ENCODE peak calls at places on chromosomes 11 and 22, in four cellular contexts. One of them, this sample, is unnamed.

GRCh38 chr11:43920598-43921419 is 21.6 kb upstream of the C11orf96 start:
- DNase-seq in GM12878: no peak
- DNase-seq in K562: peak
- DNase-seq in HepG2: peak
- DNase-seq in this sample: no peak

GRCh38 chr22:31609716-31610115 is 52.3 kb downstream of the PISD start:
- DNase-seq in GM12878: no peak
- DNase-seq in HepG2: no peak
- DNase-seq in K562: no peak
- DNase-seq in this sample: no peak

GRCh38 chr11:131408011-131408640 is 37.7 kb downstream of the NTM start:
- DNase-seq in GM12878: no peak
- DNase-seq in HepG2: peak
- DNase-seq in K562: peak
- DNase-seq in this sample: peak

GRCh38 chr11:18064450-18065048 is 18.5 kb upstream of the TPH1 start:
- DNase-seq in K562: no peak
- DNase-seq in GM12878: no peak
- DNase-seq in HepG2: no peak
- DNase-seq in this sample: no peak

GRCh38 chr22:33443688-33444087 is 385.5 kb upstream of the SYN3 start:
- DNase-seq in HepG2: no peak
- DNase-seq in K562: no peak
- DNase-seq in GM12878: no peak
- DNase-seq in this sample: no peak

GRCh38 chr11:83456075-83456474 is 169.9 kb upstream of the CCDC90B start:
- DNase-seq in HepG2: no peak
- DNase-seq in GM12878: no peak
- DNase-seq in K562: no peak
- DNase-seq in this sample: peak

GRCh38 chr22:44393066-44393465 is 80.3 kb upstream of the SHISAL1 start:
- DNase-seq in HepG2: no peak
- DNase-seq in K562: no peak
- DNase-seq in GM12878: no peak
- DNase-seq in this sample: peak

GRCh38 chr11:26891501-26891900 is 102.4 kb upstream of the FIBIN start:
- DNase-seq in GM12878: no peak
- DNase-seq in HepG2: no peak
- DNase-seq in K562: no peak
- DNase-seq in this sample: no peak

GRCh38 chr11:109865558-109866186 is 227.5 kb upstream of the ZC3H12C start:
- DNase-seq in GM12878: no peak
- DNase-seq in HepG2: no peak
- DNase-seq in K562: no peak
- DNase-seq in this sample: peak

GRCh38 chr11:80925291-80925690 is 1484.5 kb upstream of the TENM4 start:
- DNase-seq in HepG2: no peak
- DNase-seq in GM12878: no peak
- DNase-seq in K562: no peak
- DNase-seq in this sample: no peak

GRCh38 chr11:60978546-60979380 is 7.3 kb downstream of the CD6 start:
- DNase-seq in K562: no peak
- DNase-seq in HepG2: no peak
- DNase-seq in GM12878: peak
- DNase-seq in this sample: no peak

GRCh38 chr11:20221546-20221945 is 61.3 kb upstream of the DBX1 start:
- DNase-seq in K562: no peak
- DNase-seq in HepG2: no peak
- DNase-seq in GM12878: no peak
- DNase-seq in this sample: no peak

GRCh38 chr11:61913699-61914395 is 3.5 kb downstream of the RAB3IL1 start:
- DNase-seq in GM12878: no peak
- DNase-seq in K562: no peak
- DNase-seq in HepG2: no peak
- DNase-seq in this sample: no peak

GRCh38 chr11:12272821-12273617 is 104.4 kb upstream of the PARVA start:
- DNase-seq in K562: no peak
- DNase-seq in GM12878: no peak
- DNase-seq in HepG2: peak
- DNase-seq in this sample: no peak

GRCh38 chr11:59857444-59858434 is 8.5 kb downstream of the TCN1 start:
- DNase-seq in K562: peak
- DNase-seq in GM12878: no peak
- DNase-seq in HepG2: no peak
- DNase-seq in this sample: no peak

GRCh38 chr11:76119779-76120178 is 86.5 kb downstream of the WNT11 start:
- DNase-seq in HepG2: no peak
- DNase-seq in K562: no peak
- DNase-seq in GM12878: no peak
- DNase-seq in this sample: no peak

GRCh38 chr11:104892723-104893511 is 5.3 kb downstream of the CASP12 start:
- DNase-seq in GM12878: no peak
- DNase-seq in HepG2: no peak
- DNase-seq in K562: no peak
- DNase-seq in this sample: no peak

GRCh38 chr11:130431806-130432205 is 3.4 kb upstream of the ADAMTS8 start:
- DNase-seq in HepG2: no peak
- DNase-seq in GM12878: no peak
- DNase-seq in K562: no peak
- DNase-seq in this sample: no peak

GRCh38 chr22:46737976-46738641 is at the start of gene CERK:
- DNase-seq in GM12878: no peak
- DNase-seq in HepG2: peak
- DNase-seq in K562: peak
- DNase-seq in this sample: peak

GRCh38 chr11:70501026-70501901 is 102.9 kb downstream of the CTTN start:
- DNase-seq in HepG2: no peak
- DNase-seq in K562: no peak
- DNase-seq in GM12878: no peak
- DNase-seq in this sample: no peak

GRCh38 chr11:10866893-10867331 is 9.1 kb upstream of the ZBED5 start:
- DNase-seq in HepG2: no peak
- DNase-seq in GM12878: no peak
- DNase-seq in K562: no peak
- DNase-seq in this sample: no peak

GRCh38 chr22:32880061-32880460 is 78.6 kb downstream of the TIMP3 start:
- DNase-seq in HepG2: no peak
- DNase-seq in GM12878: no peak
- DNase-seq in K562: no peak
- DNase-seq in this sample: no peak

GRCh38 chr22:23100124-23100801 is 29.9 kb downstream of the GNAZ start:
- DNase-seq in K562: peak
- DNase-seq in HepG2: no peak
- DNase-seq in GM12878: no peak
- DNase-seq in this sample: no peak

GRCh38 chr11:7967097-7967496 is 1.9 kb upstream of the NLRP10 start:
- DNase-seq in HepG2: no peak
- DNase-seq in K562: no peak
- DNase-seq in GM12878: no peak
- DNase-seq in this sample: no peak

GRCh38 chr11:7967826-7968225 is 2.6 kb upstream of the NLRP10 start:
- DNase-seq in GM12878: no peak
- DNase-seq in HepG2: no peak
- DNase-seq in K562: no peak
- DNase-seq in this sample: no peak

GRCh38 chr11:7971846-7972245 is 6.6 kb upstream of the NLRP10 start:
- DNase-seq in HepG2: no peak
- DNase-seq in GM12878: no peak
- DNase-seq in K562: no peak
- DNase-seq in this sample: no peak

GRCh38 chr11:7968686-7969085 is 3.4 kb upstream of the NLRP10 start:
- DNase-seq in HepG2: no peak
- DNase-seq in K562: no peak
- DNase-seq in GM12878: no peak
- DNase-seq in this sample: no peak

GRCh38 chr11:7969756-7970646 is 4.8 kb upstream of the NLRP10 start:
- DNase-seq in GM12878: no peak
- DNase-seq in K562: no peak
- DNase-seq in HepG2: no peak
- DNase-seq in this sample: peak
- TF ChIP-seq USF2 in GM12878: no peak
- TF ChIP-seq USF2 in K562: no peak
- TF ChIP-seq USF2 in HepG2: no peak
- TF ChIP-seq USF2 in this sample: no peak

GRCh38 chr22:48652796-48653195 is 1174.9 kb downstream of the BRD1 start:
- DNase-seq in K562: no peak
- DNase-seq in HepG2: no peak
- DNase-seq in GM12878: no peak
- DNase-seq in this sample: no peak

GRCh38 chr22:48651981-48652538 is 1175.6 kb downstream of the BRD1 start:
- DNase-seq in GM12878: no peak
- DNase-seq in HepG2: no peak
- DNase-seq in K562: no peak
- DNase-seq in this sample: no peak

GRCh38 chr22:48653306-48653705 is 1174.4 kb downstream of the BRD1 start:
- DNase-seq in K562: no peak
- DNase-seq in HepG2: no peak
- DNase-seq in GM12878: no peak
- DNase-seq in this sample: no peak

GRCh38 chr22:48653929-48654328 is 1173.7 kb downstream of the BRD1 start:
- DNase-seq in HepG2: no peak
- DNase-seq in K562: no peak
- DNase-seq in GM12878: no peak
- DNase-seq in this sample: no peak

DNA sequence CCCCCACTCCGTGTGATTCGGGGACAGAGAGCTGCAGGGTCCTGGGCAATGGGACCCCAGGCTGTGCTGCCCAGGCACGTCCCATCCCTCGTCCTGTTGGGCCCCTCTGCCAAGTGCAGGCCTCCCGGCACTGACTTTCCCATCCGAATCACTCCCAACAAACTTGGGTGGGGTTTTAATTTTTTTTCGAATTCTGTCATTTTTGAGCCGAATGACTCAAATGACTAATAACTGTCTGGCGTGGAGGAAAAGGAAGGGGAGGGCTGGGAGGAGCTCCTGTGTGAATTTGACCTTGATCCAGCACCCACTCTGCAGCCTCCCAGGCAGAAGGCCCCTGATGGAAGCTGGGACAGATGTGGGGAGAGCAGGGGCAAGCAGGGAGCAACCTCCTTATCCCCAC is 1173.2 kb downstream of the BRD1 start:
- DNase-seq in HepG2: no peak
- DNase-seq in GM12878: no peak
- DNase-seq in K562: no peak
- DNase-seq in this sample: no peak
- TF ChIP-seq CTCF in HepG2: no peak
- TF ChIP-seq CTCF in GM12878: no peak
- TF ChIP-seq CTCF in K562: no peak
- TF ChIP-seq CTCF in this sample: no peak

DNA sequence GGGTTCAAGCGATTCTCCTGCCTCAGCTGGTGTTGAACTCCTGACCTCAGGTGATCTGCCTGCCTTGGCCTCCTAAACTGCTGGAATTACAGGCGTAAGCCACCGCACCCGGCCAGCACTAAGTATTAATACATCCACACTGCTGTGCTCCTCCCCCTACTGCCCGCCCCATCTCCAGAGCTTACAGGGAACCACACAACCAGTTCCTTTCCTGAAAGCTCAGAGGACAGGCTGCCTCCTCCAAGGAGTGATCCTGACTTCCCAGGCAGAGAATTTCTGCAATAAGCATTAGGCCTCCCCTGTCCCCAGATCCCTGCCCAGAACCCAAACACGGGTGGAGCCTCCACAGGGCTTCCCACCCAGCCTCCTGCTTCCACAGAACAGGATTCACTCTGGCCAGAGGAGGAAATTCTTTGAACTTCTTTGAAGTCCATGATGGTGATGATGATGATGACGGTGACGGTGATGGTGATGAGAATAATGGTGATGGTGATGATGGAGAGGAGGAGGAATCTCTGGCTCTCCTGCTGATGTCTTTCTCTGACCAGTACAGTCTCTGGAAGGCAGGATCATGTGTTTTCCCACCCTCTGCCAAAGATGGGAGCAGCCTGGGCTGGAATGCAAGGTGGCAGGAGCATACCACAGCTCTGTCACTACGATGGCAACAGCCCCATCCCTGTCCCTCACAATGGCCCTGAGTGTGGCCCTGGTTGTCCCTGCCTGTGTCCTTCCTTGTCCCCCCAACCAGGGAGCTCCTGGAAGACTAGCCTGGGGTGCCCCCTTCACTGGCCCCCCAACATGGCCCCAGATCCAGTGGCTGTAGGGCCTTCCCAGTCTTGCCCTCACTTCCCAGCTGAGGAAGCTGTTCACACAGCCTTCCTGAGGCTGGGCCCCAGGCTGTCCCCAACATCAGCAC is 33.5 kb upstream of the CSNK1E start:
- DNase-seq in HepG2: no peak
- DNase-seq in K562: no peak
- DNase-seq in GM12878: no peak
- DNase-seq in this sample: no peak
- TF ChIP-seq CREM in HepG2: no peak
- TF ChIP-seq CREM in K562: no peak
- TF ChIP-seq CREM in GM12878: no peak
- TF ChIP-seq CREM in this sample: no peak

GRCh38 chr11:114074546-114075342 is 15.2 kb downstream of the ZBTB16 start:
- DNase-seq in HepG2: no peak
- DNase-seq in K562: no peak
- DNase-seq in GM12878: no peak
- DNase-seq in this sample: no peak
- TF ChIP-seq USF2 in HepG2: no peak
- TF ChIP-seq USF2 in K562: no peak
- TF ChIP-seq USF2 in GM12878: no peak
- TF ChIP-seq USF2 in this sample: no peak

GRCh38 chr11:88553204-88553603 is 215.7 kb upstream of the CTSC start:
- DNase-seq in HepG2: no peak
- DNase-seq in K562: no peak
- DNase-seq in GM12878: no peak
- DNase-seq in this sample: no peak

GRCh38 chr11:88555829-88556202 is 218.3 kb upstream of the CTSC start:
- DNase-seq in HepG2: no peak
- DNase-seq in GM12878: no peak
- DNase-seq in K562: no peak
- DNase-seq in this sample: no peak

GRCh38 chr11:88555018-88555828 is 217.7 kb upstream of the CTSC start:
- DNase-seq in HepG2: no peak
- DNase-seq in K562: no peak
- DNase-seq in GM12878: no peak
- DNase-seq in this sample: no peak

GRCh38 chr11:88552377-88553029 is 215.0 kb upstream of the CTSC start:
- DNase-seq in HepG2: peak
- DNase-seq in K562: peak
- DNase-seq in GM12878: peak
- DNase-seq in this sample: peak
- TF ChIP-seq CTCF in HepG2: peak
- TF ChIP-seq CTCF in K562: peak
- TF ChIP-seq CTCF in GM12878: peak
- TF ChIP-seq CTCF in this sample: peak